ENCODE peak calls at places on chromosomes 16 and 17, in six cellular contexts. A, R, W, G, Z and T are unnamed samples.

GRCh38 chr16:65122974-65123845 is 1.3 kb upstream of the CDH11 start:
- DNase-seq in A (peak; percentile 88), R (peak; percentile 56), W (peak; percentile 74), G (no peak), Z (no peak), T (peak; percentile 90)

GRCh38 chr17:1031711-1032110 is 34.8 kb downstream of the TIMM22 start:
- DNase-seq in A (peak; percentile 90), R (peak; percentile 83), W (peak; percentile 36), G (no peak), Z (no peak), T (peak; percentile 93)

GRCh38 chr17:58325289-58325726 is 3.3 kb downstream of the TSPOAP1 start:
- DNase-seq in A (peak; percentile 75), R (no peak), W (no peak), G (no peak), Z (no peak), T (no peak)

GRCh38 chr16:19005561-19006445 is 22.1 kb downstream of the TMC7 start:
- DNase-seq in A (no peak), R (peak; percentile 74), W (peak; percentile 44), G (no peak), Z (no peak), T (peak; percentile 59)

GRCh38 chr17:5975651-5976050 is 94.5 kb upstream of the WSCD1 start:
- DNase-seq in A (no peak), R (no peak), W (no peak), G (peak; percentile 89), Z (no peak), T (no peak)

GRCh38 chr16:20833081-20833480 is 26.8 kb downstream of the REXO5 start:
- DNase-seq in A (no peak), R (no peak), W (no peak), G (no peak), Z (no peak), T (no peak)

GRCh38 chr17:71409712-71410111 is 711.1 kb upstream of the SOX9 start:
- DNase-seq in A (no peak), R (no peak), W (peak; percentile 59), G (no peak), Z (no peak), T (no peak)

GRCh38 chr17:40818733-40819527 is 3.5 kb downstream of the KRT10 start:
- DNase-seq in A (peak; percentile 92), R (peak; percentile 83), W (peak; percentile 87), G (no peak), Z (peak; percentile 89), T (peak; percentile 83)

GRCh38 chr17:17730250-17730935 is 49.1 kb downstream of the RAI1 start:
- DNase-seq in A (no peak), R (no peak), W (no peak), G (no peak), Z (no peak), T (no peak)

GRCh38 chr17:76527430-76528111 is 9.9 kb downstream of the CYGB start:
- DNase-seq in A (peak; percentile 89), R (peak; percentile 88), W (peak; percentile 80), G (no peak), Z (no peak), T (peak; percentile 88)

GRCh38 chr17:76529643-76530488 is 7.6 kb downstream of the CYGB start:
- DNase-seq in A (peak; percentile 95), R (peak; percentile 95), W (peak; percentile 57), G (no peak), Z (no peak), T (peak; percentile 97)

GRCh38 chr17:76528156-76528527 is 9.4 kb downstream of the CYGB start:
- DNase-seq in A (peak; percentile 77), R (no peak), W (no peak), G (no peak), Z (no peak), T (peak; percentile 73)

GRCh38 chr17:76529224-76529642 is 8.3 kb downstream of the CYGB start:
- DNase-seq in A (peak; percentile 95), R (peak; percentile 86), W (peak; percentile 64), G (no peak), Z (no peak), T (peak; percentile 93)

GRCh38 chr17:76528528-76529223 is 8.8 kb downstream of the CYGB start:
- DNase-seq in A (peak; percentile 81), R (peak; percentile 76), W (no peak), G (no peak), Z (no peak), T (peak; percentile 95)
- H3K4me3 ChIP-seq in A (no peak overlapping the region), R (peak overlapping the region; percentile 31), W (no peak overlapping the region), G (peak overlapping the region; percentile 34), Z (peak overlapping the region; percentile 35), T (peak overlapping the region; percentile 6)

GRCh38 chr17:49495842-49496182 is 719 bp downstream of the NGFR start:
- DNase-seq in A (peak; percentile 66), R (no peak), W (no peak), G (no peak), Z (no peak), T (no peak)
- H3K4me3 ChIP-seq in A (peak overlapping the region; percentile 51), R (peak overlapping the region; percentile 48), W (no peak overlapping the region), G (peak overlapping the region; percentile 67), Z (peak overlapping the region; percentile 67), T (peak overlapping the region; percentile 36)

DNA sequence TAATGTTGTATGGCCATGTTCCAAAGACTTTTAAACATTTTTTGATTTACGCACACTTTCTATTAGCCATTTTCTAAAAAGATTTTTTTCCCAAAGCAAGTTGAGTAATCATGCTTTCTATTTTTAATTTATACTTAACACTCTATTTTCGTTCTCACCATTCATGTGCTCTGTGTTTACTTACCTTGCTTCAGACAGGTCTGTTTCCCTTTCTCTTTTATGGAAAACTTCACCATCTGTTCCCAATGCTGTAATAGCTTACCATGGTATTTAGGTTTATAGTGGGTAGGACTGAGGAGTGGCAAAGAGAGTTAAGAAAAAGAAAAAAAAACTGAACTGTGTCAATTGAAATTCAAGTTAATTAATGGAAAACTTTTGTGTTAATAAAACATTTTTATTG is 37.5 kb upstream of the KCNJ16 start:
- DNase-seq in A (no peak), R (no peak), W (no peak), G (no peak), Z (no peak), T (no peak)
- H3K4me3 ChIP-seq in A (no peak overlapping the region), R (no peak overlapping the region), W (no peak overlapping the region), G (no peak overlapping the region), Z (no peak overlapping the region), T (no peak overlapping the region)

DNA sequence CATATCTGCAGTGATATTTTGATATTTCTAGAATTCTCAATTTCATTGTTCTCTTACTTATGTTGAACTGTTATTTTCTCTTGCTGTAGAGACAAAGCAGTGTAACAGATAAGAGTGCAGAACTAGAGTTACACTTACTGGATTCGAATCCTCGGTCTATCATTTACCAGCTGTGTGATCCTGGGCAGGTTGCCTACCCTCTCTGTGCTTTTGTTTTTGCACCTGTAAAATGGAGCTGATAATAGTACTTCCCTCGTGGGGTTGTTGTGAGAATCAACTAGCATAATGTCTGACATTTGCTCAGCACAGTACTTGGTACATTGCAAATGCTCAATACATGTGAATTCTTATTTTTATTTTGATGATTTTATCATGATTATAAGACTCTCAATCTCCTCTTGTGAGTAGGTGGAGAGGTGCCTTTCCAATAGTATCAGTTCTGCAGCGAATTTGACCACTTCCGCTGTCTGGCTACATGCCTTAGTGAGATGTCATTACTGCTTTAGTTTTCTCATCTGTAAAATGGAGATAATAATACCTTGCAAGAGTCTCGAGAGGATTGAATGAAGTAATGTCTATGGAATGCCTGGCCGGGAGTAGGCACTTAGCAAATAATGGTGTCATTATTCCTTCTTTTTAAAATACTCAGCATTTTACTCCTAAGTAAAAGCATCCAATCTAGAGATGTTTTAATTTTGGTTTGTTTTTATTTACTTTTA is 312.2 kb upstream of the MAF start:
- DNase-seq in A (no peak), R (no peak), W (no peak), G (no peak), Z (no peak), T (no peak)
- H3K4me3 ChIP-seq in A (no peak overlapping the region), R (no peak overlapping the region), W (no peak overlapping the region), G (no peak overlapping the region), Z (no peak overlapping the region), T (no peak overlapping the region)

GRCh38 chr17:27296427-27296979 is 2.6 kb downstream of the WSB1 start:
- DNase-seq in A (no peak), R (no peak), W (peak; percentile 36), G (no peak), Z (no peak), T (no peak)
- H3K4me3 ChIP-seq in A (peak overlapping the region; percentile 99), R (peak overlapping the region; percentile 74), W (peak overlapping the region; percentile 99), G (peak overlapping the region; percentile 85), Z (no peak overlapping the region), T (peak overlapping the region; percentile 64)

DNA sequence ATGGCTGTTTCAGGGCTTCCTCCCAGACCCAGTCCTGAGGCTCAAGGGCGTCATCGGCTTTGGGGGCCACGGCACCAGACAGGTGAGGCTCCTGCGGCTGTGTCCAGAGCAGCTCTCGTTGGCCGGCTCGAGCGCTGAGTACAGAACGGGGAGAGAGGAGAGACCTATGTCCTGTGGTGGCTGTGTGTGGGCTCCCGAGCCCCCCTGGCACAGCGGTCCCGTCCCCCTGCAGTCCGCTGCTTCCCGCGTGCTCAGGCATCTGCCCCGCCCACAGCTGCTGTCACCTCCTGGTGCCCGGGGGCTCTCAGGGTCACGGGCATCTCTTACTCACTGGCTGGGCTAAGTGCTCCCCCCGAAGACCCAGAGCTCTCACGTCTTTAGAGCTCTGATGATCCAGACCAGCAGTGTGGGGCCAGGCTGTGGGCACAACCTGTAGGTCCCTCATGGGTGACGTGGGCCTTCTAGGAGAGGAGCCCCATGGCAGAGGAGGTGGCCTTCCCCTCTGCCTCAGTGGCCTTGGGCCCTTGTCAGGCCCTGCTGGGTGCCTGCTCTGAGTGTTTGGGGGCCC is 3.4 kb downstream of the WDR90 start:
- DNase-seq in A (no peak), R (no peak), W (no peak), G (no peak), Z (no peak), T (no peak)
- H3K4me3 ChIP-seq in A (no peak overlapping the region), R (no peak overlapping the region), W (no peak overlapping the region), G (no peak overlapping the region), Z (no peak overlapping the region), T (no peak overlapping the region)

DNA sequence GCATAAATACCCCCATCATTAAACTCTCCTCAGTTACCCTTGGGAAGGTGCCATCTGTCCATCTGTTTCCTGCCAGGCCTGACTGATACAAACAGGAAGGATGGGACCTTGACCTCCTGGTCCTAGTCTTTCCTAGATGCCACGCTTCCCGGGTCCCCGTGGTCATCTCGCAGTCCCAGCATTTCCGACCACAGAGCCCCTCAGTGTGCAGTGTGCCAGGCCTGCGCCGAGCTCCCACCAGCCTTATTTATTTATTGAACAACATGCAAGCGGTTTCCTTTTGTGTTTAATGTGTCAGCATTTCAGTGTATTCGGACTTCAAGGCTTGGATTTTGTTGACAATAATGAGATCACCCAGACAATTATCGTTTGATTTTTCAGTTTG is 45.6 kb upstream of the NKD1 start:
- DNase-seq in A (no peak), R (no peak), W (no peak), G (peak; percentile 8), Z (no peak), T (no peak)
- H3K4me3 ChIP-seq in A (no peak overlapping the region), R (no peak overlapping the region), W (no peak overlapping the region), G (no peak overlapping the region), Z (no peak overlapping the region), T (no peak overlapping the region)

GRCh38 chr17:7260601-7261376 is 1.5 kb downstream of the CLDN7 start:
- DNase-seq in A (peak; percentile 94), R (no peak), W (no peak), G (no peak), Z (no peak), T (peak; percentile 73)

GRCh38 chr17:7261377-7262191 is 694 bp downstream of the CLDN7 start:
- DNase-seq in A (no peak), R (no peak), W (no peak), G (no peak), Z (no peak), T (no peak)

GRCh38 chr17:7263071-7263800 is 958 bp upstream of the CLDN7 start:
- DNase-seq in A (peak; percentile 91), R (no peak), W (no peak), G (no peak), Z (no peak), T (peak; percentile 57)

GRCh38 chr17:7263801-7264078 is 1.5 kb upstream of the CLDN7 start:
- DNase-seq in A (no peak), R (no peak), W (no peak), G (no peak), Z (no peak), T (no peak)

GRCh38 chr17:7262192-7263070 is at the start of gene CLDN7:
- DNase-seq in A (peak; percentile 97), R (no peak), W (no peak), G (no peak), Z (no peak), T (no peak)
- H3K4me3 ChIP-seq in A (peak within 1 kb of the TSS; percentile 74), R (peak within 1 kb of the TSS; percentile 42), W (peak within 1 kb of the TSS; percentile 27), G (peak within 1 kb of the TSS; percentile 64), Z (peak within 1 kb of the TSS; percentile 59), T (peak within 1 kb of the TSS; percentile 36)